ENCODE peak calls at places on chromosome 6, in four cellular contexts. One of them, this sample, is unnamed. For H3K9me3, the result is how much of the 10 kb centered on the place peaks cover.

GRCh38 chr6:75855047-75855446 is 106.0 kb downstream of the MYO6 start:
- DNase-seq in fibroblast of lung: peak
- DNase-seq in mesenchymal stem cell: peak
- DNase-seq in esophagus muscularis mucosa: no peak
- DNase-seq in this sample: no peak

GRCh38 chr6:17210683-17211082 is 70.5 kb upstream of the RBM24 start:
- DNase-seq in fibroblast of lung: no peak
- DNase-seq in mesenchymal stem cell: no peak
- DNase-seq in esophagus muscularis mucosa: no peak
- DNase-seq in this sample: no peak

GRCh38 chr6:42050897-42051653 is 751 bp downstream of the TAF8 start:
- DNase-seq in fibroblast of lung: no peak
- DNase-seq in mesenchymal stem cell: no peak
- DNase-seq in esophagus muscularis mucosa: no peak
- DNase-seq in this sample: peak

GRCh38 chr6:107656883-107657282 is 167.0 kb downstream of the SOBP start:
- DNase-seq in fibroblast of lung: no peak
- DNase-seq in mesenchymal stem cell: no peak
- DNase-seq in esophagus muscularis mucosa: no peak
- DNase-seq in this sample: no peak

GRCh38 chr6:1315560-1316386 is 3.9 kb downstream of the FOXQ1 start:
- DNase-seq in fibroblast of lung: no peak
- DNase-seq in mesenchymal stem cell: no peak
- DNase-seq in esophagus muscularis mucosa: no peak
- DNase-seq in this sample: no peak

GRCh38 chr6:54579011-54579410 is 267.6 kb upstream of the FAM83B start:
- DNase-seq in fibroblast of lung: peak
- DNase-seq in mesenchymal stem cell: peak
- DNase-seq in esophagus muscularis mucosa: no peak
- DNase-seq in this sample: no peak

GRCh38 chr6:95670011-95670463 is 92.7 kb downstream of the MANEA start:
- DNase-seq in fibroblast of lung: no peak
- DNase-seq in mesenchymal stem cell: no peak
- DNase-seq in esophagus muscularis mucosa: no peak
- DNase-seq in this sample: peak

GRCh38 chr6:36851149-36851614 is 11.9 kb upstream of the CPNE5 start:
- DNase-seq in fibroblast of lung: peak
- DNase-seq in mesenchymal stem cell: peak
- DNase-seq in esophagus muscularis mucosa: no peak
- DNase-seq in this sample: no peak

GRCh38 chr6:32462609-32463008 is 22.9 kb downstream of the HLA-DRA start:
- DNase-seq in fibroblast of lung: no peak
- DNase-seq in mesenchymal stem cell: no peak
- DNase-seq in esophagus muscularis mucosa: no peak
- DNase-seq in this sample: no peak

GRCh38 chr6:41399424-41399823 is 64.0 kb downstream of the NCR2 start:
- DNase-seq in fibroblast of lung: no peak
- DNase-seq in mesenchymal stem cell: no peak
- DNase-seq in esophagus muscularis mucosa: no peak
- DNase-seq in this sample: no peak

GRCh38 chr6:41013473-41014153 is 25.4 kb downstream of the UNC5CL start:
- DNase-seq in fibroblast of lung: no peak
- DNase-seq in mesenchymal stem cell: no peak
- DNase-seq in esophagus muscularis mucosa: no peak
- DNase-seq in this sample: no peak

DNA sequence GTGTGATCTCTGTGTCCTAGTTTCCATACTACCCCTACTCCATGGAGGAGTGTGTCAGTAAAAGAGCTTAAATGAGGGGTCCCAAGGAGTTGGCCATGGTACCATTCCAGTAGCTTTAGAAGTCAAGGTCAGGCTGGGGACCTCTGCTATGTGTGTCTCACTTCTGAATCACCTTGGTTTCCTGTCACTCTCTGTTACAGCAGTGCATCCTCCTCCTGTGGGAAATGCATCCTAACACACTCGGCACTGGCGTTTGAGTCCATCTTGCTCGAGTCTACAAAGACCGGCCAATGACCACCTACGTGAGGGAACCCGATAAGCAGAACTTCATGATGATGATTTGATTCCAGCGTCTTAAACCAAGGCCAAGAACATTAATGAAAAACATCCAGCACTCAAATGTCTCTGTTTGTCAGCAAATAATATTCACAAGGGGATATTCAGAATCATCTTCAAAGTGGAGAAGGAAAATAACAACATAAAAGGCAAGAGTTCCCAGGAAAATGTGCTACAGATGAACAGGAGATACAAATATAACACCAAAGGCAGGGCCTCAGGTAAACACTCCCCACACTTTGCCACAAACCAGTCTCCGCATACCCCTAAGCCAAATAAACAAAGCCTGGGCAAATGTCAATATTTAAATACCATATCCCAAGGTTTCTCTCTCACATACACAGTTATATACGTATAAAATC is 32.4 kb downstream of the TRAM2 start:
- DNase-seq in fibroblast of lung: peak
- DNase-seq in mesenchymal stem cell: no peak
- DNase-seq in esophagus muscularis mucosa: no peak
- DNase-seq in this sample: no peak
- H3K4me3 ChIP-seq in fibroblast of lung: no peak
- H3K4me3 ChIP-seq in mesenchymal stem cell: peak
- H3K4me3 ChIP-seq in esophagus muscularis mucosa: no peak
- H3K4me3 ChIP-seq in this sample: no peak

GRCh38 chr6:165008971-165009370 is 300.4 kb downstream of the C6orf118 start:
- DNase-seq in fibroblast of lung: peak
- DNase-seq in mesenchymal stem cell: peak
- DNase-seq in esophagus muscularis mucosa: no peak
- DNase-seq in this sample: no peak
- H3K9me3 ChIP-seq in fibroblast of lung: under half
- H3K9me3 ChIP-seq in mesenchymal stem cell: under half
- H3K9me3 ChIP-seq in esophagus muscularis mucosa: under half
- H3K9me3 ChIP-seq in this sample: under half

DNA sequence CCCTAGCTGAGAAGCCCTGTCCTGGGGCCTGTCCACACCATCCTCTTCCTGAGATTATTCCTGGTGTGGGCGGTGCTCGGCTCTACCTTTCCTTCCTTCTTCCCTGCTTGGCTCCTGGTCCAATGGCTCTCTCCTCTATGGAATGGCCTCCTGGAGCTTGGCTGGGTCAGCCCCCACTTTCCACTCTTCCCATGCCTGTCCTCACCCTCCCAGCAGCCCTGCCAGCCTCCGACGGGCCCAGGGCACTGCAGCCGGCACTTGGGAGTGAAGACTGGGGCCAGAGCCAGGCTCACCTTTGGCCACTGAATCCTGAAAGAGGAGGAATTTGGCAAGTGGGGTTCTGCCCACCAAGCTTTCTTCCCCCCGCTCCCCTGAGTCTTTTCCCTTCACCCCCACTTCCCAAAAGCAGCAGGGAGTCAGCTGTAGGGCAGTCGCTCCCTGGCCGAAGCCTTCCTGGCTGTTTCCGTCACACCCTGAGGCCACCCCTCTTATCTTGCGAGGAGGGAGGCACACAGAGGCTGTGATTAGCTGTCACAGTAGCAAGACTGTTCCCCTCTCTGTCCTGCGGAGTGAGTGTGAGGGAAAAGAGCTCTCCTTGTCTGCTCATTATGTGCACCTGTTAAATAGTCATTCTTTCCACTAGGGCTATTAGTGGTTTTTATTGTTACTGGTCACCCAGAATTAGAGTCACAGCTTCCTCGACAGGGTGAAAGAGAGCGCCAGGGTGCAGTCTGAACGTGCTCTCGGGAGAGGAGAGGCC is 6.3 kb upstream of the CDSN start:
- DNase-seq in fibroblast of lung: no peak
- DNase-seq in mesenchymal stem cell: no peak
- DNase-seq in esophagus muscularis mucosa: no peak
- DNase-seq in this sample: no peak
- H3K27ac ChIP-seq in fibroblast of lung: no peak
- H3K27ac ChIP-seq in mesenchymal stem cell: no peak
- H3K27ac ChIP-seq in esophagus muscularis mucosa: no peak
- H3K27ac ChIP-seq in this sample: no peak

GRCh38 chr6:105604593-105604905 is 201.7 kb upstream of the PREP start:
- DNase-seq in fibroblast of lung: no peak
- DNase-seq in mesenchymal stem cell: no peak
- DNase-seq in esophagus muscularis mucosa: no peak
- DNase-seq in this sample: no peak

GRCh38 chr6:105600342-105601293 is 197.7 kb upstream of the PREP start:
- DNase-seq in fibroblast of lung: peak
- DNase-seq in mesenchymal stem cell: peak
- DNase-seq in esophagus muscularis mucosa: no peak
- DNase-seq in this sample: no peak

GRCh38 chr6:105603779-105604592 is 201.1 kb upstream of the PREP start:
- DNase-seq in fibroblast of lung: peak
- DNase-seq in mesenchymal stem cell: peak
- DNase-seq in esophagus muscularis mucosa: no peak
- DNase-seq in this sample: no peak

GRCh38 chr6:105598264-105598663 is 195.4 kb upstream of the PREP start:
- DNase-seq in fibroblast of lung: no peak
- DNase-seq in mesenchymal stem cell: no peak
- DNase-seq in esophagus muscularis mucosa: no peak
- DNase-seq in this sample: no peak

DNA sequence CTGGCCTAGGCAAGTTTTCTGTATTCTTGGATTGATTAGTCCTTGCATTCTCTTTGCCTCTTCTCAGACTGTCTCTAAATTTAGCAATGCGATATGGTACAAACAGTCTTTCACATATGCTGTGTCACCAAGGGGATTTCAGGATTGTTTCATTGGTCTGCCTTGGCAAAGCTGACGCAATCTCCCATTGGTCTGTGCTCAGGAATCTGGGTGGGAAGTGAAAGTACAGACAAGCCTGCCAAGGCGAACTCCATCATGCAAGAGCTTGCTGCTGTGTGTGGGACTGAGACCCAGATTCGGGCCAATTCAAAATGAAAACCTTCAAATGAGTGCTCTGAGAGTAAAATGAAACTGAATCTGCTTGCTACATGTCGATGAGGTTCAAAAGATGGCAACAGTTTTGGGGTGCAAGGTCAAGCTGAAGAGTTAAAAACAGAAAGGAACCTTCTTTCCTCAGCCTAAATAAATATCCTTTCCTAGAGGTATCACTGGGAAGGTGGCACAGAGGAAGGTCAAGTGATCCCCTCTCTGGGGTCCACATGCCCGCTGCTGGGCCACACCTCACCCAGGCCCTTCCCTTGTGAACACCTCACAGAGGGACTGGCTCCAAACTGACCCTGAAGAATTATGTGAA is 198.8 kb upstream of the PREP start:
- DNase-seq in fibroblast of lung: peak
- DNase-seq in mesenchymal stem cell: peak
- DNase-seq in esophagus muscularis mucosa: no peak
- DNase-seq in this sample: peak
- H3K4me3 ChIP-seq in fibroblast of lung: peak
- H3K4me3 ChIP-seq in mesenchymal stem cell: peak
- H3K4me3 ChIP-seq in esophagus muscularis mucosa: peak
- H3K4me3 ChIP-seq in this sample: peak

DNA sequence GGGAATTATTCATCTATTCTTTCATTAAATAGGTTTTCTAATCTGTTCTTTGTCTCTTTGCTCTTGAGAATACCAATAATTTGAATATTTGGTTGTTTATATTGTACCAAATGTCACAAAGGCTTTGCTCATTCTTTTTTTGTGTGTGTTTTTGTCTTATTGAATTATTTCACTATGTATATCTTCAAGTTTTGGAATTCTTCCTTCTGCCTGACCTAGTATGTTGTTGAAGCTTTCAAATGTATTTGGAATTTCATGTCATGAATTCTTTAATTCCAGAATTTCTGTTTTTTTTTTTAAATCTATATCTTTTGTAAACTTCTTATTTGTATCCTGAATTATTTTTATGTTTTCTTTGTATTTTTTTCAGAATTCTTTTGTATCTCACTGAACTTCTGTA is 16.8 kb downstream of the HLA-B start:
- DNase-seq in fibroblast of lung: no peak
- DNase-seq in mesenchymal stem cell: no peak
- DNase-seq in esophagus muscularis mucosa: no peak
- DNase-seq in this sample: no peak
- H3K9me3 ChIP-seq in fibroblast of lung: under half
- H3K9me3 ChIP-seq in mesenchymal stem cell: under half
- H3K9me3 ChIP-seq in esophagus muscularis mucosa: under half
- H3K9me3 ChIP-seq in this sample: under half

GRCh38 chr6:163287626-163288025 is 126.9 kb upstream of the QKI start:
- DNase-seq in fibroblast of lung: peak
- DNase-seq in mesenchymal stem cell: no peak
- DNase-seq in esophagus muscularis mucosa: no peak
- DNase-seq in this sample: no peak

GRCh38 chr6:163282672-163283071 is 131.8 kb upstream of the QKI start:
- DNase-seq in fibroblast of lung: no peak
- DNase-seq in mesenchymal stem cell: no peak
- DNase-seq in esophagus muscularis mucosa: no peak
- DNase-seq in this sample: no peak

GRCh38 chr6:163284151-163284550 is 130.4 kb upstream of the QKI start:
- DNase-seq in fibroblast of lung: no peak
- DNase-seq in mesenchymal stem cell: peak
- DNase-seq in esophagus muscularis mucosa: no peak
- DNase-seq in this sample: no peak

GRCh38 chr6:163285689-163286088 is 128.8 kb upstream of the QKI start:
- DNase-seq in fibroblast of lung: no peak
- DNase-seq in mesenchymal stem cell: no peak
- DNase-seq in esophagus muscularis mucosa: no peak
- DNase-seq in this sample: no peak

GRCh38 chr6:163281661-163282060 is 132.9 kb upstream of the QKI start:
- DNase-seq in fibroblast of lung: no peak
- DNase-seq in mesenchymal stem cell: no peak
- DNase-seq in esophagus muscularis mucosa: no peak
- DNase-seq in this sample: no peak
- H3K27ac ChIP-seq in fibroblast of lung: no peak
- H3K27ac ChIP-seq in mesenchymal stem cell: no peak
- H3K27ac ChIP-seq in esophagus muscularis mucosa: no peak
- H3K27ac ChIP-seq in this sample: no peak

DNA sequence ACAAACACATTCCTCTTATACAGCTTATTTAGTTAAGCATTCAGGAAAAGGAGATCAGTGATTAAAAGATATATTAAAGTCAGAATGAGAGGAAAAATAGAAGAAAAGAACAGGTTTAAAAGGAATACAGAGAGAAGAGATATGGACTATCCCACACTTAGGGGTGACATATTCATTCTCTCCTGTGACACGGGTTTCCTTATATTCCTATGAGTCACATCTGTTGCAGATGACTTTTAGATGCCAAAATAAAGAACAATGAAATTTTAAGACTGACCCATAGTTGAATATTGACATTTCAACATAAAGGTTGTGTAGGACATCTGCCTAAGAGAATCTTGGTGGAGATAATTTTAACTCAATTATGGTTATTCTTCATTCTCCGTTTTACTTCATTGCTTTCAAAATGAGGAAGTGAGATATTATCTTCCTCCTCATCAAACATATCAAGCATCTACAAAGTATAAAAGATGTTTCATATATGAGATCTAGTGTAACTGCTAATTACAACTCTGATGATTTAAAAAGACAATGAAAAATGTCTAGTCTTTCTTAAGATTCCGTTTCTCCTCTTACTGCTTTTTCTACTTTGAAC is 1336.7 kb upstream of the CITED2 start:
- DNase-seq in fibroblast of lung: no peak
- DNase-seq in mesenchymal stem cell: no peak
- DNase-seq in esophagus muscularis mucosa: no peak
- DNase-seq in this sample: no peak
- H3K4me3 ChIP-seq in fibroblast of lung: no peak
- H3K4me3 ChIP-seq in mesenchymal stem cell: no peak
- H3K4me3 ChIP-seq in esophagus muscularis mucosa: no peak
- H3K4me3 ChIP-seq in this sample: no peak